ENCODE peak calls at places on chromosomes 1 and 21, in five cellular contexts. L is PC-3, P is Calu3, Z is GM13977, U is heart left ventricle. T is an unnamed sample.

GRCh38 chr1:174769961-174770549 is 229.7 kb upstream of the CACYBP start:
- DNase-seq in P (no peak), U (no peak), L (peak), Z (peak), T (peak)

GRCh38 chr1:91783423-91784162 is 102.4 kb downstream of the TGFBR3 start:
- DNase-seq in U (no peak), Z (no peak), L (no peak), P (no peak), T (no peak)

GRCh38 chr1:1059494-1060280 is 14.4 kb downstream of the RNF223 start:
- DNase-seq in Z (peak), L (peak), P (peak), U (peak), T (peak)

GRCh38 chr21:34986561-34987533 is 62.3 kb downstream of the RUNX1 start:
- DNase-seq in L (peak), P (peak), U (no peak), Z (peak), T (peak)

GRCh38 chr21:36134820-36135390 is at the start of gene CBR3:
- DNase-seq in L (peak), P (peak), Z (peak), U (peak), T (peak)

GRCh38 chr1:5658340-5659316 is 333.6 kb downstream of the NPHP4 start:
- DNase-seq in P (no peak), L (no peak), Z (no peak), U (no peak), T (no peak)

GRCh38 chr1:230381049-230381467 is 45.1 kb downstream of the PGBD5 start:
- DNase-seq in U (no peak), P (peak), L (no peak), Z (no peak), T (no peak)

GRCh38 chr1:170445096-170445495 is 86.9 kb upstream of the GORAB start:
- DNase-seq in Z (no peak), U (no peak), P (no peak), L (peak), T (no peak)

GRCh38 chr1:15684468-15685283 is 556 bp downstream of the PLEKHM2 start:
- DNase-seq in Z (peak), U (peak), L (no peak), P (peak), T (peak)

GRCh38 chr1:185694081-185694480 is 40.1 kb upstream of the HMCN1 start:
- DNase-seq in U (peak), Z (peak), L (no peak), P (no peak), T (peak)

GRCh38 chr1:200866521-200866920 is 6.3 kb upstream of the GPR25 start:
- DNase-seq in L (no peak), Z (peak), P (no peak), U (no peak), T (peak)

GRCh38 chr1:228058981-228059535 is 23.4 kb upstream of the ARF1 start:
- DNase-seq in L (no peak), U (no peak), Z (no peak), P (no peak), T (no peak)

DNA sequence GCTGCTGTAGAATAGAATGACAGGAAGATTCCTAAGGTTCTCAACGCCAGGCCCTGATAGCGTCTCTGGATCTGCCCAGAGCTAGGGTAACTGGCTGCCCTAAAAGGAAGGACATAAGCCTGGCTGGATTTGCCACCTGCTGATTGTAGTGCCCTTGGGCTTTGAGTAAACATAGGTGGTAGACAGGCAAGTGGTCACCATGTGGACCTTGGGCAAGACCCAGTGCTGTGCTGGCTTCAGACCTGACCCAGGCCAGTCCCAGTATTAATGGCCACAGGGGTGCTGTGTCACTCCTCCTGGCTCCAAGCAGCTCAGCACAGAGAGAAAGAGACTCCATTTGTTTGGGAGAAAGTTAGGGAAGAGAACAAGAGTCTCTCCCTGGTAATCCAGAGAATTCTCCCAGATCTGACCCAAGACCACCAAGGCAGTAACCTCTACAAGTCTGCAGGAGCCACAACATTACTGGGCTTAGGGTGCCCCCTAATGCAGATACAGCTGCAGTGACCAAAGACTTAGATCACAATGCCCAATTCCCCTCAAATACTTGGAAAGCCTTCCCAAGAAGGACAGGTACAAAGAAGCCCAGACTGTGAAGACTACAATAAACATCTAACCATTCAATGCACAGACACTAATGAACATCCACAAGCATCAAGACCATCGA is 44.5 kb downstream of the PHTF1 start:
- DNase-seq in P (no peak), Z (no peak), L (no peak), U (no peak), T (no peak)
- TF ChIP-seq CTCF in P (no peak), Z (no peak), L (no peak), U (no peak), T (no peak)

GRCh38 chr1:245512980-245513578 is 358.3 kb downstream of the KIF26B start:
- DNase-seq in P (no peak), U (no peak), L (no peak), Z (peak), T (no peak)
- TF ChIP-seq CTCF in P (no peak), U (no peak), L (no peak), Z (no peak), T (no peak)

GRCh38 chr1:40651138-40651857 is 14.2 kb downstream of the RIMS3 start:
- DNase-seq in Z (no peak), L (peak), U (no peak), P (peak), T (no peak)
- TF ChIP-seq CTCF in Z (no peak), L (no peak), U (no peak), P (no peak), T (no peak)

GRCh38 chr1:110964400-110964903 is 730 bp upstream of the LRIF1 start:
- DNase-seq in U (no peak), L (no peak), Z (no peak), P (no peak), T (no peak)

GRCh38 chr1:110960777-110961420 is 2.8 kb downstream of the LRIF1 start:
- DNase-seq in L (no peak), U (no peak), P (no peak), Z (no peak), T (no peak)

GRCh38 chr1:110963666-110964399 is at the start of gene LRIF1:
- DNase-seq in L (peak), Z (peak), P (peak), U (peak), T (peak)

GRCh38 chr1:110961902-110962301 is 1.8 kb downstream of the LRIF1 start:
- DNase-seq in Z (no peak), U (no peak), L (no peak), P (no peak), T (no peak)

DNA sequence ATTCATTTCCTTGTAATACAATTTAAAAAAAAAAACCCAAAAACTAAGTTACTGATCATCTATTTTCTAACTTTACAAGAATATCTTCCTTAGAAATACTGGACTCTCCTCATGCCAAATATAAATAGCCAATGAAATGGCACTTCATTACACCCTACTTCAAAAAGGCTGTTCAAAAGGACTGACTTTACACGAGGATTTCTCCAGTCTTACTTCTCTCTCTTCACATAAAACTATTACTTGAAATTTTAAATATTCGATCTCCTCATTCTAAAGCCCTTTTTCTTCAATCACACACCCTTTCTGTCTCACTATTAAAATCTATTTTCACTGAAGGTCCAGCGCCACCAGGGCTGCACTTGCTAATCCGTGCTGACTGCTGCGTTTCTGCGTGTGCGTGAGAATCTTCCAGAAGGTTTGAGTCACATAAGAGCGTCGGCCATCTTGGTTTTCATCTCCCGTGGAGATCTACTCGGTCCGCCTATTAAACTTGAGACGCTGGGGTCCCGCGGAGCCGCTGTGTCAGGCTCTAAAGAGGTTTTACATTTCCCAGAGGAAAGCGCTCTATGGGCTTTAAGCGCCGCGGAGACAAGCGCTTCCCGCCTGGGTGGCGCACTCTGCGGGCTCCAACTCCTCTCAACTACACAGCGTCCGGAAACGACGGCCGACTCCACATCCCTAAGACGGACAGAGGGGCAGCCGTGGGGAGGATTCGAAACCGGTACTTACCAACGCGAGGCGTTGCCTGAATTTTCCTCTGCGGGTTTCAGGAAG is 643 bp downstream of the LRIF1 start:
- DNase-seq in U (peak), P (peak), Z (peak), L (peak), T (peak)
- TF ChIP-seq CTCF in U (no peak), P (no peak), Z (no peak), L (peak), T (no peak)